ENCODE peak calls at places on chromosomes 12 and 14, in six cellular contexts. One of them, this sample, is unnamed. For H3K4me1, the result is how much of the 10 kb centered on the place peaks cover.

GRCh38 chr14:34498684-34499412 is 36.8 kb upstream of the SPTSSA start:
- DNase-seq in IMR-90: peak
- DNase-seq in H9: peak
- DNase-seq in neuronal stem cell: no peak
- DNase-seq in mesenchymal stem cell: peak
- DNase-seq in H1: no peak
- DNase-seq in this sample: peak

GRCh38 chr14:61145903-61146411 is 135.2 kb downstream of the TMEM30B start:
- DNase-seq in mesenchymal stem cell: no peak
- DNase-seq in H9: no peak
- DNase-seq in neuronal stem cell: no peak
- DNase-seq in H1: no peak
- DNase-seq in IMR-90: peak
- DNase-seq in this sample: peak

GRCh38 chr14:100866666-100867630 is 36.6 kb downstream of the RTL1 start:
- DNase-seq in IMR-90: no peak
- DNase-seq in mesenchymal stem cell: no peak
- DNase-seq in H9: no peak
- DNase-seq in neuronal stem cell: no peak
- DNase-seq in H1: no peak
- DNase-seq in this sample: no peak

GRCh38 chr14:59377485-59377884 is 87.7 kb downstream of the GPR135 start:
- DNase-seq in neuronal stem cell: no peak
- DNase-seq in mesenchymal stem cell: peak
- DNase-seq in H9: no peak
- DNase-seq in IMR-90: no peak
- DNase-seq in H1: no peak
- DNase-seq in this sample: no peak

GRCh38 chr14:45185110-45185814 is 49.5 kb downstream of the FANCM start:
- DNase-seq in H1: no peak
- DNase-seq in mesenchymal stem cell: no peak
- DNase-seq in neuronal stem cell: no peak
- DNase-seq in H9: no peak
- DNase-seq in IMR-90: peak
- DNase-seq in this sample: no peak

GRCh38 chr12:94673951-94674570 is 23.7 kb upstream of the TMCC3 start:
- DNase-seq in H1: no peak
- DNase-seq in IMR-90: no peak
- DNase-seq in H9: no peak
- DNase-seq in mesenchymal stem cell: no peak
- DNase-seq in neuronal stem cell: no peak
- DNase-seq in this sample: no peak

GRCh38 chr12:45219621-45220020 is 3.7 kb downstream of the ANO6 start:
- DNase-seq in H9: no peak
- DNase-seq in IMR-90: no peak
- DNase-seq in H1: no peak
- DNase-seq in mesenchymal stem cell: no peak
- DNase-seq in neuronal stem cell: no peak
- DNase-seq in this sample: no peak

GRCh38 chr12:5718073-5718472 is 227.0 kb downstream of the ANO2 start:
- DNase-seq in mesenchymal stem cell: no peak
- DNase-seq in H9: peak
- DNase-seq in H1: no peak
- DNase-seq in IMR-90: no peak
- DNase-seq in neuronal stem cell: no peak
- DNase-seq in this sample: no peak

GRCh38 chr14:106277503-106277902 is 751.1 kb downstream of the TMEM121 start:
- DNase-seq in H9: no peak
- DNase-seq in neuronal stem cell: no peak
- DNase-seq in H1: no peak
- DNase-seq in IMR-90: no peak
- DNase-seq in mesenchymal stem cell: no peak
- DNase-seq in this sample: no peak

GRCh38 chr14:51806026-51806590 is 54.3 kb upstream of the GNG2 start:
- DNase-seq in neuronal stem cell: no peak
- DNase-seq in H1: no peak
- DNase-seq in mesenchymal stem cell: no peak
- DNase-seq in IMR-90: no peak
- DNase-seq in H9: no peak
- DNase-seq in this sample: no peak

GRCh38 chr12:76670776-76671175 is 93.1 kb upstream of the ZDHHC17 start:
- DNase-seq in H9: no peak
- DNase-seq in mesenchymal stem cell: peak
- DNase-seq in IMR-90: peak
- DNase-seq in H1: no peak
- DNase-seq in neuronal stem cell: no peak
- DNase-seq in this sample: peak

GRCh38 chr12:49813131-49813530 is 15.1 kb downstream of the NCKAP5L start:
- DNase-seq in mesenchymal stem cell: no peak
- DNase-seq in H1: no peak
- DNase-seq in H9: no peak
- DNase-seq in neuronal stem cell: no peak
- DNase-seq in IMR-90: no peak
- DNase-seq in this sample: no peak

GRCh38 chr14:22375321-22375930 is 213.6 kb downstream of the DAD1 start:
- DNase-seq in mesenchymal stem cell: peak
- DNase-seq in H1: no peak
- DNase-seq in H9: no peak
- DNase-seq in neuronal stem cell: peak
- DNase-seq in IMR-90: peak
- DNase-seq in this sample: peak

GRCh38 chr12:51759175-51759574 is 89.3 kb downstream of the FIGNL2 start:
- DNase-seq in neuronal stem cell: no peak
- DNase-seq in H1: no peak
- DNase-seq in IMR-90: peak
- DNase-seq in H9: no peak
- DNase-seq in mesenchymal stem cell: peak
- DNase-seq in this sample: no peak

GRCh38 chr12:90896164-90896563 is 58.8 kb downstream of the CCER1 start:
- DNase-seq in H1: no peak
- DNase-seq in mesenchymal stem cell: peak
- DNase-seq in neuronal stem cell: no peak
- DNase-seq in IMR-90: peak
- DNase-seq in H9: no peak
- DNase-seq in this sample: peak

GRCh38 chr12:109459247-109459646 is 17.9 kb downstream of the KCTD10 start:
- DNase-seq in mesenchymal stem cell: peak
- DNase-seq in IMR-90: peak
- DNase-seq in H9: no peak
- DNase-seq in neuronal stem cell: no peak
- DNase-seq in H1: no peak
- DNase-seq in this sample: no peak

GRCh38 chr14:77301103-77301502 is 19.6 kb downstream of the POMT2 start:
- DNase-seq in H1: peak
- DNase-seq in IMR-90: peak
- DNase-seq in neuronal stem cell: peak
- DNase-seq in mesenchymal stem cell: peak
- DNase-seq in H9: peak
- DNase-seq in this sample: peak

GRCh38 chr12:25797335-25797863 is 161.1 kb upstream of the RASSF8 start:
- DNase-seq in H1: no peak
- DNase-seq in mesenchymal stem cell: no peak
- DNase-seq in neuronal stem cell: no peak
- DNase-seq in H9: no peak
- DNase-seq in IMR-90: no peak
- DNase-seq in this sample: no peak

GRCh38 chr12:43267782-43268181 is 284.2 kb downstream of the ADAMTS20 start:
- DNase-seq in neuronal stem cell: no peak
- DNase-seq in mesenchymal stem cell: no peak
- DNase-seq in H9: no peak
- DNase-seq in IMR-90: no peak
- DNase-seq in H1: no peak
- DNase-seq in this sample: peak

GRCh38 chr14:80055226-80055625 is 156.1 kb downstream of the DIO2 start:
- DNase-seq in H1: no peak
- DNase-seq in IMR-90: peak
- DNase-seq in H9: no peak
- DNase-seq in mesenchymal stem cell: no peak
- DNase-seq in neuronal stem cell: no peak
- DNase-seq in this sample: no peak

GRCh38 chr12:15801770-15802393 is 12.7 kb upstream of the EPS8 start:
- DNase-seq in H9: no peak
- DNase-seq in H1: no peak
- DNase-seq in IMR-90: peak
- DNase-seq in mesenchymal stem cell: peak
- DNase-seq in neuronal stem cell: no peak
- DNase-seq in this sample: no peak

GRCh38 chr12:132608231-132609171 is 1.9 kb downstream of the LRCOL1 start:
- DNase-seq in H1: no peak
- DNase-seq in IMR-90: no peak
- DNase-seq in neuronal stem cell: no peak
- DNase-seq in H9: no peak
- DNase-seq in mesenchymal stem cell: peak
- DNase-seq in this sample: no peak

GRCh38 chr14:71658261-71658860 is 273.9 kb upstream of the RGS6 start:
- DNase-seq in IMR-90: no peak
- DNase-seq in H9: no peak
- DNase-seq in H1: no peak
- DNase-seq in neuronal stem cell: no peak
- DNase-seq in mesenchymal stem cell: no peak
- DNase-seq in this sample: no peak

GRCh38 chr14:100537701-100538565 is 49.3 kb downstream of the BEGAIN start:
- DNase-seq in H1: peak
- DNase-seq in neuronal stem cell: no peak
- DNase-seq in IMR-90: no peak
- DNase-seq in mesenchymal stem cell: no peak
- DNase-seq in H9: peak
- DNase-seq in this sample: no peak

DNA sequence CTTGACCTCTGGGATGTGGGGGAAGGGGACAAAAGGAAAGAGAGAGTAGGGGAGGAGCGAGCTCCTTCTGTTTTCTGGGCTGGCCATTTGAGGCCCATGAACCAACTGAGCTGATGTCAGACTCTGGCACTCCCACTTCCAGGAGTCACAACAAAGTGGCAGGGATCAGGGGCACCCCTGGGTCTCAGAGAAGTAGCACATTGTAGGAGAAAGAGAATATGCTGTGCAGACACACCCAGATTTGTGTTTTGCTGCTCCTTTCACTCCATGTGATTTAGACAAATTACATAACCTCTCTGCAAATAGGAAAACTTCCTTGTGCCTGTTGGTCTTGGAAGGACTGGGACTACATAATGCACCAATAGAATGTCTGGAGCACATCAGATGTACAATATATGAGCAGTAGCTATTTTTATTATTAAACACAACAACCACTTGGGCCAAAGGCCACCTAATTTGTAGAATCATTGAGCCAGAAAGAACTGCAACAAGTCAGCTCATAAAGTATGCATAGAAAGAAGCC is 265.5 kb downstream of the ZFP36L1 start:
- DNase-seq in H1: no peak
- DNase-seq in IMR-90: no peak
- DNase-seq in neuronal stem cell: no peak
- DNase-seq in mesenchymal stem cell: peak
- DNase-seq in H9: no peak
- DNase-seq in this sample: peak
- H2AK5ac ChIP-seq in H1: no peak
- H2AK5ac ChIP-seq in IMR-90: no peak
- H2AK5ac ChIP-seq in neuronal stem cell: no peak
- H2AK5ac ChIP-seq in mesenchymal stem cell: no peak
- H2AK5ac ChIP-seq in H9: no peak
- H2AK5ac ChIP-seq in this sample: no peak

DNA sequence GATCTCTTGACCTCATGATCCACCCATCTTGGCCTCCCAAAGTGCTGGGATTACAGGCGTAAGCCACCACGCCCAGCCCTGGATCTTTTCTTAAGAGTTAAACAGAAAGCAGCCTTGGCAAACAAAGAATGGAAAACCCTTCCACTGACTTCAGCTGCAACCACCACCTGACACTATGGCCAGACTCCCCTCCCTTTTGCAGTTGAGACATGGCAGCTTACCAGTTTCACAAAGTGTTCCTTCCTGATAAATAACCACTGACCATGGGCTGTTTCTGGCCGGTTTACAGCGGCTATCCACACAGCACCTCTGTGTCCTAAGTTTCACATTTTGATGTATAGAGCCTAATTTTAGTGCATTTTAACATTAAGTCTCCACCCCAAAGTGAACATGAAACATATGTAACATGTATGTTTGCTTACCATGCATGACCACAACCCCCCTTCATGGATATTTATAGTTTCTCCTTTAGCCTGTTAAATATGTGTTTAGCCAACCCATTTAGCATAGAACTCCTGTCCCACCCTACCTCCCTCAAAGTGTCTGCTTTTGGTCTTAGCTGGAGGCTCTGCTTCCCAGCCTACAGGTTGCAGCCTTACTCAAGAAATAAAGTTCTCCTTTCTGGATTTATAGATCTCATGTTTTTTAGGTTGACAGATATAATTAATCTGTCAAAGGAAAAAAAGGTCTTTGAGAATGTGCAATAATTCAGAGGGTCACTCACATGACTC is 32.7 kb upstream of the RAB21 start:
- DNase-seq in H9: no peak
- DNase-seq in IMR-90: no peak
- DNase-seq in neuronal stem cell: no peak
- DNase-seq in mesenchymal stem cell: no peak
- DNase-seq in H1: no peak
- DNase-seq in this sample: no peak
- H3K4me1 ChIP-seq in H9: under half
- H3K4me1 ChIP-seq in IMR-90: under half
- H3K4me1 ChIP-seq in neuronal stem cell: under half
- H3K4me1 ChIP-seq in mesenchymal stem cell: under half
- H3K4me1 ChIP-seq in H1: under half
- H3K4me1 ChIP-seq in this sample: under half

GRCh38 chr12:75479963-75480461 is 543 bp upstream of the GLIPR1 start:
- DNase-seq in mesenchymal stem cell: no peak
- DNase-seq in neuronal stem cell: no peak
- DNase-seq in H1: no peak
- DNase-seq in H9: no peak
- DNase-seq in IMR-90: peak
- DNase-seq in this sample: no peak
- H2AK5ac ChIP-seq in mesenchymal stem cell: peak
- H2AK5ac ChIP-seq in neuronal stem cell: no peak
- H2AK5ac ChIP-seq in H1: no peak
- H2AK5ac ChIP-seq in H9: no peak
- H2AK5ac ChIP-seq in IMR-90: peak
- H2AK5ac ChIP-seq in this sample: no peak

DNA sequence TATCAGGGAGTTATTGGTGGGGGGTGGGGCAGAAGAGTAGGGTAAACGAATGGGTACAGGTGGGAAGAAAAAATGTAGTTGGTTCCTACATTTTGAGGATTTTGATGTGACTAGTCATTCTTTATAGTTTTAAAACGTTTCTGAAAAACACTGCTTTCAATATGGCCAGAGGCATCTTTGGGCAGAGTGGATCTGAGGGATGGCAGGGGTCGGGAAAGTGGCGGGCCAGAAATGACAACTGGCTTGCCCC is 527 bp upstream of the ATP23 start:
- DNase-seq in mesenchymal stem cell: no peak
- DNase-seq in IMR-90: no peak
- DNase-seq in neuronal stem cell: no peak
- DNase-seq in H1: no peak
- DNase-seq in H9: no peak
- DNase-seq in this sample: peak
- H3K4me1 ChIP-seq in mesenchymal stem cell: under half
- H3K4me1 ChIP-seq in IMR-90: under half
- H3K4me1 ChIP-seq in neuronal stem cell: under half
- H3K4me1 ChIP-seq in H1: under half
- H3K4me1 ChIP-seq in H9: under half
- H3K4me1 ChIP-seq in this sample: under half